ENCODE peak calls at places on chromosomes 4 and X, in eight cellular contexts. U is H9, Q is lower lobe of right lung, L is left lung, P is BE2C, N is activated B cell treated with CpG ODN at 0.5 μM for 24 hours, H is heart left ventricle, I is WTC11. B is an unnamed sample.

GRCh38 chrX:23871905-23872546 is 35.7 kb downstream of the APOO start:
- DNase-seq in Q (no peak), H (no peak), P (no peak), N (no peak), I (no peak), U (no peak), L (no peak), B (no peak)

GRCh38 chr4:2930135-2930805 is 32.9 kb downstream of the NOP14 start:
- DNase-seq in Q (peak; percentile 36), N (peak; percentile 7), I (no peak), P (no peak), L (peak; percentile 31), H (no peak), U (peak; percentile 20), B (no peak)

GRCh38 chrX:30965751-30966150 is 76.7 kb upstream of the TAB3 start:
- DNase-seq in U (no peak), Q (no peak), N (no peak), P (no peak), I (no peak), H (no peak), L (no peak), B (peak; percentile 47)

GRCh38 chr4:61517144-61517543 is 317.0 kb downstream of the ADGRL3 start:
- DNase-seq in I (peak; percentile 83), P (no peak), Q (no peak), N (no peak), U (peak; percentile 90), H (no peak), L (no peak), B (no peak)

GRCh38 chr4:89312066-89312465 is 4.5 kb upstream of the GPRIN3 start:
- DNase-seq in I (no peak), H (no peak), P (no peak), U (no peak), N (no peak), L (no peak), Q (no peak), B (no peak)

GRCh38 chrX:43693602-43694406 is 37.7 kb downstream of the MAOA start:
- DNase-seq in U (no peak), P (no peak), H (no peak), N (no peak), Q (peak; percentile 48), L (peak; percentile 34), I (no peak), B (no peak)

GRCh38 chrX:153670748-153671588 is 2.6 kb downstream of the PNCK start:
- DNase-seq in I (no peak), P (no peak), L (peak; percentile 19), U (no peak), N (no peak), Q (no peak), H (no peak), B (no peak)

GRCh38 chr4:158798062-158798461 is 29.2 kb downstream of the FNIP2 start:
- DNase-seq in Q (no peak), I (no peak), L (no peak), P (no peak), U (no peak), H (no peak), N (no peak), B (no peak)

GRCh38 chrX:136457303-136457917 is 30.3 kb upstream of the BRS3 start:
- DNase-seq in Q (no peak), U (no peak), N (no peak), L (no peak), H (no peak), P (no peak), I (no peak), B (no peak)

GRCh38 chr4:140252742-140253555 is 99.0 kb upstream of the MAML3 start:
- DNase-seq in L (peak; percentile 77), Q (peak; percentile 82), U (peak; percentile 81), I (peak; percentile 75), H (peak; percentile 71), P (peak; percentile 90), N (peak; percentile 67), B (peak; percentile 88)

GRCh38 chr4:82896755-82897154 is 3.8 kb upstream of the THAP9 start:
- DNase-seq in I (no peak), U (no peak), P (no peak), N (no peak), L (no peak), H (no peak), Q (no peak), B (no peak)

GRCh38 chr4:139018971-139019758 is 3.6 kb downstream of the NOCT start:
- DNase-seq in Q (no peak), H (no peak), P (peak; percentile 33), U (no peak), N (no peak), L (no peak), I (no peak), B (peak; percentile 36)

GRCh38 chr4:33411182-33411581 is 2691.0 kb downstream of the PCDH7 start:
- DNase-seq in H (no peak), L (no peak), Q (no peak), N (no peak), I (no peak), P (no peak), U (no peak), B (no peak)

GRCh38 chr4:125434136-125434535 is 119.4 kb downstream of the FAT4 start:
- DNase-seq in P (no peak), U (no peak), H (no peak), Q (no peak), I (no peak), N (no peak), L (no peak), B (no peak)

GRCh38 chr4:125428832-125429231 is 114.1 kb downstream of the FAT4 start:
- DNase-seq in I (no peak), H (no peak), L (no peak), Q (no peak), P (peak; percentile 28), N (no peak), U (no peak), B (no peak)

GRCh38 chr4:125433453-125433852 is 118.7 kb downstream of the FAT4 start:
- DNase-seq in N (no peak), U (no peak), L (no peak), P (no peak), I (no peak), Q (no peak), H (no peak), B (no peak)

DNA sequence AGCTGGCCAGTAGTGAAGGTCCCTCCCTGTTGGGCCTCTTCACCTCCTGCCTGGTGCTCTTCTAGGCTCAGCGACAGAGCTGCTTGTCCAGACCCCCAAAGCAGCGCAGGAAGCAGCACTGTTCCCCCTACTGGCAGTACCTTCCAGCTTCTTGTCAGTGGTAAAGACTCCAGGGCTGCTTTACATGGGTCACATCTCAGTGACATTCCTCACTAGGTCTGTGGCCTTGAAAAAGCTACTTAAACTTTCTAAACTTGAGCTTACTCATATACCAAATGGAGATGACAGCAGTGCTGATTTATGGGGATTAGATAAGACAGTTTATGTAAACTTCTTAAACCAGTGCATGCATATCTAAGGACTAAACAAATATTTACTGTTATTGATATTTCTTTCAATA is 117.3 kb downstream of the FAT4 start:
- DNase-seq in I (peak; percentile 44), U (peak; percentile 76), H (no peak), P (peak; percentile 36), L (no peak), Q (no peak), N (no peak), B (peak; percentile 17)
- TF ChIP-seq CTCF in I (no peak), U (peak; percentile 67), H (no peak), P (peak; percentile 66), L (no peak), Q (peak; percentile 23), N (no peak), B (peak; percentile 24)

GRCh38 chrX:27599928-27600327 is 9.8 kb downstream of the DCAF8L2 start:
- DNase-seq in N (no peak), Q (no peak), P (no peak), I (no peak), U (no peak), H (no peak), L (no peak), B (no peak)
- TF ChIP-seq CTCF in N (no peak), Q (no peak), P (no peak), I (no peak), U (no peak), H (no peak), L (no peak), B (no peak)

DNA sequence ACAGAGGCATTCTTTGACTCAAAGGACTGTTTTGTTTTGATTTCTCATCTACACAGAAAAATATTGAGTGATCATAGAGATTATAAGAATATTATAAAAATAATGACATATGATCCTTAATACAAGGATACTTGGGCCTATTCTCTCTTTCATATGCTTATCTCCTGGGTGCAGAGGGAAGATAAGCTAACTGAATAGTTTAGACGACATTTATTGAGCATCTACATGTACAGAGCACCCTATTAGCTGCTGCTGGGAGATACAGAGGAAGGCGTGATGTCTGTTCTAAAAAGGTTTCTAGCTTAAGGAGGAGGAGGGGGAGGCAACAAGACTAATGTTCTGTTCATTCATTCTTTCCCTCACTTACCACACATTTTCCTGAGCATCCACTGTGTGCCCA is 106.8 kb downstream of the HDAC8 start:
- DNase-seq in H (no peak), U (no peak), L (no peak), I (no peak), N (no peak), Q (no peak), P (no peak), B (no peak)
- TF ChIP-seq CTCF in H (no peak), U (no peak), L (no peak), I (no peak), N (no peak), Q (no peak), P (no peak), B (no peak)

GRCh38 chr4:168511780-168512467 is 15.1 kb downstream of the PALLD start:
- DNase-seq in N (no peak), I (peak; percentile 13), H (no peak), Q (no peak), L (no peak), U (peak; percentile 39), P (no peak), B (no peak)

GRCh38 chr4:168509786-168510185 is 12.9 kb downstream of the PALLD start:
- DNase-seq in H (no peak), U (no peak), N (no peak), L (no peak), I (no peak), P (no peak), Q (no peak), B (no peak)

GRCh38 chr4:168515222-168516011 is 18.6 kb downstream of the PALLD start:
- DNase-seq in Q (no peak), L (no peak), P (peak; percentile 54), H (peak; percentile 53), I (no peak), N (no peak), U (no peak), B (no peak)

GRCh38 chr4:168516841-168517240 is 20.0 kb downstream of the PALLD start:
- DNase-seq in H (no peak), Q (no peak), I (no peak), U (no peak), N (no peak), P (no peak), L (no peak), B (no peak)

DNA sequence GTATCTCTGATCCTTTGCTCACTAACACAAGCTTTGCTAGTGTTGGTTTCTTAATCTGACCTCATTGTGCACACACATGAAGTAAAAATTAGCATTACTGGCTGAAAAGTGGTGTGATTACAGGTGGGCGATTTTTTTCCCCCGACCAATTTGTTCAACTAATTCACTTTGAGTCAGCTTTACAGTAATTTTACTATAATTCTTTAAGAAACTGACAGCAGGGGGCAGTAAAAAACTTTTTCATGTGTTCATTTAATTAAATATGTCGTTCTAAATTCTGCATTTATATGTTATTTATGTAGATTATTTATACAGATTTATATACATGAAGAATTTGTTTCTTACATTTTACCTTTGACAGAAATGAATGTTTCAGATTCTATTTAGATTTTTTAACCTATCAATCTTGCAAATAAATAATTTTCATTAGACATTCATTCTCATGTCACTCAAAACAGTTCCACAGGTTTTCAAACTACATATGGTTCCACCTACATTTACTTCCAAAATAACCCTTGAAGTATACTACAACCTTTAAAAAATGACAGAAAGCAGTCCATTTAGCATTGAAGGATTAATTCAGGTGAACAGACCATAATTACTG is 17.5 kb downstream of the PALLD start:
- DNase-seq in Q (no peak), I (no peak), P (no peak), H (no peak), U (no peak), N (no peak), L (no peak), B (no peak)
- TF ChIP-seq CTCF in Q (peak; percentile 47), I (no peak), P (peak; percentile 42), H (peak; percentile 35), U (peak; percentile 58), N (no peak), L (peak; percentile 26), B (no peak)